ENCODE peak calls at places on chromosomes 13 and 19, in six cellular contexts. V, J, O, Y, W and E are unnamed samples.

GRCh38 chr13:98507060-98507797 is 69.7 kb downstream of the STK24 start:
- DNase-seq in O (peak), W (no peak), Y (peak), J (peak), V (peak), E (no peak)

GRCh38 chr13:47723898-47724297 is 277.2 kb downstream of the SUCLA2 start:
- DNase-seq in Y (no peak), W (no peak), O (no peak), V (no peak), J (no peak), E (no peak)

GRCh38 chr19:18637644-18638630 is 1.1 kb downstream of the KLHL26 start:
- DNase-seq in Y (no peak), W (no peak), J (no peak), V (no peak), O (no peak), E (peak)

GRCh38 chr19:57720878-57721277 is 6.5 kb downstream of the ZNF671 start:
- DNase-seq in J (no peak), V (no peak), Y (no peak), W (no peak), O (no peak), E (no peak)

GRCh38 chr19:38988632-38989031 is 13.1 kb upstream of the FBXO17 start:
- DNase-seq in O (no peak), J (no peak), Y (no peak), V (no peak), W (no peak), E (no peak)

GRCh38 chr19:13198634-13199033 is 48.4 kb downstream of the IER2 start:
- DNase-seq in V (no peak), W (no peak), J (no peak), Y (no peak), O (no peak), E (no peak)

GRCh38 chr13:91270031-91270430 is 77.5 kb upstream of the MIR17HG start:
- DNase-seq in W (no peak), V (no peak), O (no peak), Y (no peak), J (no peak), E (no peak)

GRCh38 chr13:113665582-113666323 is 1.3 kb upstream of the GRK1 start:
- DNase-seq in J (no peak), O (peak), W (peak), V (no peak), Y (no peak), E (no peak)

GRCh38 chr19:40270362-40271089 is 14.6 kb downstream of the AKT2 start:
- DNase-seq in O (no peak), Y (no peak), W (no peak), V (no peak), J (no peak), E (no peak)

GRCh38 chr13:60111726-60112125 is 52.0 kb downstream of the DIAPH3 start:
- DNase-seq in O (no peak), Y (peak), V (no peak), J (no peak), W (no peak), E (no peak)

GRCh38 chr19:35508129-35508528 is 5.3 kb downstream of the DMKN start:
- DNase-seq in J (no peak), V (no peak), Y (no peak), W (no peak), O (no peak), E (no peak)

GRCh38 chr13:90867336-90867683 is 480.2 kb upstream of the MIR17HG start:
- DNase-seq in J (peak), W (peak), O (no peak), Y (peak), V (peak), E (peak)

GRCh38 chr13:99196466-99197256 is 4.0 kb upstream of the UBAC2 start:
- DNase-seq in W (no peak), Y (no peak), O (no peak), V (no peak), J (no peak), E (peak)

GRCh38 chr19:13621413-13621812 is 115.1 kb upstream of the CACNA1A start:
- DNase-seq in V (no peak), W (no peak), O (no peak), J (no peak), Y (peak), E (no peak)

GRCh38 chr13:100347941-100348340 is 240.6 kb downstream of the GGACT start:
- DNase-seq in J (no peak), W (no peak), O (no peak), Y (no peak), V (no peak), E (no peak)

GRCh38 chr13:40609972-40610726 is 56.3 kb downstream of the FOXO1 start:
- DNase-seq in Y (no peak), J (no peak), O (no peak), W (no peak), V (no peak), E (no peak)

GRCh38 chr13:49655906-49656305 is 27.6 kb downstream of the ARL11 start:
- DNase-seq in Y (peak), J (no peak), W (no peak), O (no peak), V (no peak), E (no peak)

GRCh38 chr13:112967666-112968379 is 1.2 kb upstream of the MCF2L start:
- DNase-seq in Y (peak), W (no peak), O (peak), V (no peak), J (no peak), E (peak)

GRCh38 chr19:33310606-33311325 is 8.4 kb upstream of the CEBPA start:
- DNase-seq in J (no peak), W (no peak), O (no peak), V (no peak), Y (no peak), E (no peak)

GRCh38 chr13:78649997-78650724 is 8.8 kb downstream of the OBI1 start:
- DNase-seq in J (no peak), W (no peak), Y (no peak), V (no peak), O (no peak), E (no peak)

GRCh38 chr19:12796146-12797071 is 5.1 kb downstream of the JUNB start:
- DNase-seq in O (peak), W (peak), Y (peak), J (peak), V (peak), E (peak)

GRCh38 chr13:80084086-80084676 is 256.7 kb downstream of the SPRY2 start:
- DNase-seq in V (no peak), Y (peak), W (no peak), J (no peak), O (no peak), E (no peak)

GRCh38 chr13:66348745-66349720 is 881.1 kb downstream of the PCDH9 start:
- DNase-seq in V (no peak), O (no peak), J (no peak), Y (no peak), W (no peak), E (no peak)

GRCh38 chr13:58476176-58476575 is 844.6 kb downstream of the PCDH17 start:
- DNase-seq in W (no peak), J (no peak), Y (no peak), V (no peak), O (no peak), E (no peak)

GRCh38 chr13:82062772-82063171 is 1721.8 kb upstream of the SPRY2 start:
- DNase-seq in V (no peak), W (no peak), O (no peak), Y (no peak), J (no peak), E (no peak)

GRCh38 chr13:43300817-43301216 is 277.4 kb downstream of the DNAJC15 start:
- DNase-seq in W (no peak), O (no peak), Y (peak), V (no peak), J (no peak), E (no peak)

GRCh38 chr19:41908724-41909464 is 19.4 kb downstream of the ERFL start:
- DNase-seq in V (no peak), W (no peak), Y (no peak), J (no peak), O (no peak), E (no peak)
- H3K4me3 ChIP-seq in V (no peak), W (no peak), Y (no peak), J (no peak), O (no peak), E (no peak)

GRCh38 chr19:6778386-6778785 is 5.9 kb downstream of the VAV1 start:
- DNase-seq in Y (no peak), W (no peak), V (no peak), J (no peak), O (no peak), E (peak)
- H3K4me3 ChIP-seq in Y (no peak), W (no peak), V (no peak), J (no peak), O (no peak), E (no peak)

GRCh38 chr19:45643024-45643926 is 4.1 kb upstream of the EML2 start:
- DNase-seq in V (peak), W (peak), O (peak), Y (peak), J (peak), E (peak)
- H3K4me3 ChIP-seq in V (no peak), W (no peak), O (no peak), Y (no peak), J (peak), E (peak)

GRCh38 chr19:41501854-41502253 is 58.9 kb downstream of the ERICH4 start:
- DNase-seq in V (no peak), J (no peak), O (no peak), W (no peak), Y (no peak), E (no peak)

GRCh38 chr19:41499899-41500298 is 56.9 kb downstream of the ERICH4 start:
- DNase-seq in J (no peak), O (no peak), Y (no peak), W (no peak), V (no peak), E (no peak)

GRCh38 chr19:41505105-41505504 is 62.1 kb downstream of the ERICH4 start:
- DNase-seq in O (no peak), V (no peak), J (no peak), Y (no peak), W (no peak), E (no peak)

GRCh38 chr19:41495589-41495988 is 52.6 kb downstream of the ERICH4 start:
- DNase-seq in O (no peak), W (no peak), V (no peak), Y (no peak), J (no peak), E (no peak)

GRCh38 chr19:41500443-41500842 is 57.5 kb downstream of the ERICH4 start:
- DNase-seq in J (no peak), O (no peak), V (no peak), Y (no peak), W (no peak), E (no peak)
- H3K4me3 ChIP-seq in J (peak), O (peak), V (peak), Y (no peak), W (peak), E (no peak)

DNA sequence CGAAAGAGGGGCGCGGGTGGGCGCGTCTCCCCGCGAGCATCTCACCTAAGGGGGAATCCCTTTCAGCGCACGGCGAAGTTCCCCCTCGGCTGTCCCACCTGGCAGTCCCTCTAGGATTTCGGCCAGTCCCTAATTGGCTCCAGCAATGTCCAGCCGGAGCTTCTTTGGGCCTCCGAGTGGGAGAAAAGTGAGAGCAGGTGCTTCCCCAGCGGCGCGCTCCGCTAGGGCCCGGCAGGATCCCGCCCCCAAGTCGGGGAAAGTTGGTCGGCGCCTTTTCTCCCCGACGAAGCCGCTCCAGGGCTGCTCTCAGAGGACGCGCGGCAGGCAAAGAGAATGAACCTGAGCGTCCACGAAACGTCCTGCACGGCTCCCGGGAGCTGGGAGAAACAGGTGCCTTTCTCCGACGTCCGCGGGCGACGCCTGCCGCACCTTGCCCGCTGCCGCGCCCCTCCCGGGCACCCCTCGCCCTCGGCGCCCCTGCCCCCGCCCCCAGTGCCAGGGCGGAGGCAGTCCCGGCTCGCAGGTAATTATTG is 366 bp upstream of the KL start:
- DNase-seq in W (peak), Y (no peak), O (no peak), V (no peak), J (peak), E (no peak)
- H3K4me3 ChIP-seq in W (peak), Y (no peak), O (peak), V (peak), J (peak), E (no peak)

GRCh38 chr13:106529415-106530208 is 5.8 kb downstream of the EFNB2 start:
- DNase-seq in O (no peak), J (no peak), W (no peak), Y (no peak), V (no peak), E (no peak)
- H3K4me3 ChIP-seq in O (no peak), J (peak), W (no peak), Y (no peak), V (no peak), E (no peak)